ENCODE peak calls at places on chromosomes 5 and 9, in nine cellular contexts. I is MM.1S, G is GM20000, Y is foreskin fibroblast, B is choroid plexus epithelial cell, P is K562, J is fibroblast of the aortic adventitia, U is Calu3, M is nephron progenitor cell. Q is an unnamed sample.

GRCh38 chr9:122261469-122261881 is 3.2 kb downstream of the RBM18 start:
- DNase-seq in I (no peak), G (no peak), Y (peak), B (peak), P (peak), J (peak), U (peak), M (no peak), Q (no peak)

GRCh38 chr9:83166369-83166768 is 103.4 kb upstream of the RASEF start:
- DNase-seq in I (peak), G (no peak), Y (no peak), B (no peak), P (no peak), J (no peak), U (peak), M (peak), Q (no peak)

GRCh38 chr5:89301572-89302025 is 418.6 kb upstream of the MEF2C start:
- DNase-seq in I (peak), G (no peak), Y (no peak), B (no peak), P (no peak), J (no peak), U (no peak), M (no peak), Q (no peak)

GRCh38 chr5:160930361-160930760 is 78.3 kb upstream of the ATP10B start:
- DNase-seq in I (no peak), G (no peak), Y (no peak), B (peak), P (no peak), J (no peak), U (peak), M (peak), Q (no peak)

GRCh38 chr9:114396558-114397218 is 8.9 kb upstream of the AKNA start:
- DNase-seq in I (no peak), G (no peak), Y (peak), B (peak), P (no peak), J (peak), U (no peak), M (no peak), Q (no peak)

GRCh38 chr9:18720691-18721090 is 246.7 kb downstream of the ADAMTSL1 start:
- DNase-seq in I (no peak), G (no peak), Y (peak), B (peak), P (no peak), J (peak), U (no peak), M (no peak), Q (no peak)

GRCh38 chr5:144468542-144468941 is 297.9 kb downstream of the KCTD16 start:
- DNase-seq in I (no peak), G (no peak), Y (no peak), B (no peak), P (no peak), J (no peak), U (no peak), M (no peak), Q (no peak)

GRCh38 chr9:124220551-124221451 is 36.9 kb upstream of the NEK6 start:
- DNase-seq in I (no peak), G (no peak), Y (peak), B (peak), P (no peak), J (peak), U (peak), M (no peak), Q (no peak)

GRCh38 chr5:156479864-156480263 is 152.9 kb downstream of the SGCD start:
- DNase-seq in I (no peak), G (no peak), Y (peak), B (peak), P (no peak), J (peak), U (no peak), M (no peak), Q (no peak)

GRCh38 chr5:154714271-154714986 is 40.7 kb upstream of the LARP1 start:
- DNase-seq in I (peak), G (peak), Y (peak), B (peak), P (no peak), J (peak), U (peak), M (no peak), Q (peak)

GRCh38 chr5:3883014-3883413 is 287.4 kb downstream of the IRX1 start:
- DNase-seq in I (no peak), G (no peak), Y (no peak), B (no peak), P (no peak), J (no peak), U (no peak), M (no peak), Q (no peak)

GRCh38 chr9:127113540-127113928 is 8.9 kb downstream of the ANGPTL2 start:
- DNase-seq in I (no peak), G (no peak), Y (no peak), B (no peak), P (no peak), J (no peak), U (no peak), M (no peak), Q (no peak)

GRCh38 chr5:159095218-159095617 is 4.5 kb downstream of the EBF1 start:
- DNase-seq in I (no peak), G (no peak), Y (no peak), B (no peak), P (peak), J (peak), U (no peak), M (peak), Q (no peak)

GRCh38 chr9:88949425-88949824 is 41.8 kb upstream of the S1PR3 start:
- DNase-seq in I (no peak), G (no peak), Y (peak), B (peak), P (peak), J (peak), U (no peak), M (peak), Q (no peak)

GRCh38 chr5:41519801-41520200 is 9.4 kb upstream of the PLCXD3 start:
- DNase-seq in I (no peak), G (no peak), Y (no peak), B (peak), P (no peak), J (peak), U (no peak), M (no peak), Q (no peak)

GRCh38 chr5:930853-931252 is 38.2 kb downstream of the TRIP13 start:
- DNase-seq in I (no peak), G (no peak), Y (no peak), B (no peak), P (no peak), J (no peak), U (no peak), M (no peak), Q (no peak)

GRCh38 chr9:108300296-108301287 is 555.2 kb downstream of the ACTL7B start:
- DNase-seq in I (no peak), G (no peak), Y (no peak), B (no peak), P (no peak), J (no peak), U (no peak), M (no peak), Q (no peak)

GRCh38 chr9:75170898-75171360 is 82.6 kb downstream of the OSTF1 start:
- DNase-seq in I (peak), G (no peak), Y (no peak), B (peak), P (no peak), J (peak), U (no peak), M (no peak), Q (no peak)

GRCh38 chr9:108290839-108291585 is 564.8 kb downstream of the ACTL7B start:
- DNase-seq in I (peak), G (no peak), Y (peak), B (no peak), P (no peak), J (no peak), U (no peak), M (no peak), Q (no peak)

GRCh38 chr9:33113799-33114547 is 37.5 kb upstream of the SMU1 start:
- DNase-seq in I (no peak), G (no peak), Y (no peak), B (no peak), P (no peak), J (no peak), U (no peak), M (no peak), Q (no peak)

GRCh38 chr9:36742264-36742663 is 169.6 kb downstream of the MELK start:
- DNase-seq in I (no peak), G (no peak), Y (no peak), B (no peak), P (no peak), J (no peak), U (no peak), M (no peak), Q (no peak)

GRCh38 chr5:143401846-143402463 is 1.5 kb downstream of the NR3C1 start:
- DNase-seq in I (peak), G (peak), Y (peak), B (no peak), P (peak), J (peak), U (no peak), M (no peak), Q (no peak)

GRCh38 chr5:168057905-168058304 is 233.5 kb upstream of the WWC1 start:
- DNase-seq in I (no peak), G (no peak), Y (no peak), B (no peak), P (no peak), J (no peak), U (no peak), M (no peak), Q (no peak)

GRCh38 chr5:150208187-150209015 is 18.5 kb downstream of the SLC6A7 start:
- DNase-seq in I (no peak), G (no peak), Y (peak), B (no peak), P (no peak), J (peak), U (no peak), M (no peak), Q (no peak)

GRCh38 chr5:134110382-134110781 is 4.1 kb upstream of the TCF7 start:
- DNase-seq in I (no peak), G (no peak), Y (no peak), B (no peak), P (no peak), J (no peak), U (no peak), M (no peak), Q (peak)

GRCh38 chr9:130292104-130292503 is 26.5 kb downstream of the HMCN2 start:
- DNase-seq in I (no peak), G (no peak), Y (peak), B (no peak), P (no peak), J (no peak), U (no peak), M (no peak), Q (no peak)

GRCh38 chr5:137374110-137374853 is 124.8 kb downstream of the SPOCK1 start:
- DNase-seq in I (no peak), G (no peak), Y (no peak), B (no peak), P (no peak), J (no peak), U (no peak), M (no peak), Q (no peak)

GRCh38 chr9:109729513-109729912 is 50.5 kb upstream of the PALM2AKAP2 start:
- DNase-seq in I (no peak), G (no peak), Y (no peak), B (no peak), P (no peak), J (no peak), U (no peak), M (no peak), Q (no peak)

GRCh38 chr9:5767968-5768932 is 64.7 kb downstream of the ERMP1 start:
- DNase-seq in I (peak), G (peak), Y (peak), B (no peak), P (no peak), J (no peak), U (no peak), M (no peak), Q (peak)

GRCh38 chr9:127971357-127972315 is 9.2 kb downstream of the EEIG1 start:
- DNase-seq in I (peak), G (no peak), Y (peak), B (peak), P (no peak), J (no peak), U (no peak), M (no peak), Q (no peak)

GRCh38 chr9:68574150-68574549 is 33.5 kb upstream of the TMEM252 start:
- DNase-seq in I (no peak), G (no peak), Y (peak), B (peak), P (no peak), J (no peak), U (no peak), M (no peak), Q (no peak)

GRCh38 chr5:135950611-135951010 is 4.2 kb downstream of the LECT2 start:
- DNase-seq in I (no peak), G (no peak), Y (peak), B (peak), P (no peak), J (peak), U (no peak), M (no peak), Q (no peak)

GRCh38 chr5:135944564-135944963 is 10.2 kb downstream of the LECT2 start:
- DNase-seq in I (no peak), G (no peak), Y (no peak), B (no peak), P (no peak), J (no peak), U (no peak), M (no peak), Q (no peak)

GRCh38 chr5:135944967-135945560 is 9.7 kb downstream of the LECT2 start:
- DNase-seq in I (peak), G (peak), Y (peak), B (peak), P (peak), J (peak), U (peak), M (peak), Q (peak)
- TF ChIP-seq CTCF in I (peak), G (peak), Y (peak), B (peak), P (peak), J (peak), U (peak), M (peak), Q (peak)

DNA sequence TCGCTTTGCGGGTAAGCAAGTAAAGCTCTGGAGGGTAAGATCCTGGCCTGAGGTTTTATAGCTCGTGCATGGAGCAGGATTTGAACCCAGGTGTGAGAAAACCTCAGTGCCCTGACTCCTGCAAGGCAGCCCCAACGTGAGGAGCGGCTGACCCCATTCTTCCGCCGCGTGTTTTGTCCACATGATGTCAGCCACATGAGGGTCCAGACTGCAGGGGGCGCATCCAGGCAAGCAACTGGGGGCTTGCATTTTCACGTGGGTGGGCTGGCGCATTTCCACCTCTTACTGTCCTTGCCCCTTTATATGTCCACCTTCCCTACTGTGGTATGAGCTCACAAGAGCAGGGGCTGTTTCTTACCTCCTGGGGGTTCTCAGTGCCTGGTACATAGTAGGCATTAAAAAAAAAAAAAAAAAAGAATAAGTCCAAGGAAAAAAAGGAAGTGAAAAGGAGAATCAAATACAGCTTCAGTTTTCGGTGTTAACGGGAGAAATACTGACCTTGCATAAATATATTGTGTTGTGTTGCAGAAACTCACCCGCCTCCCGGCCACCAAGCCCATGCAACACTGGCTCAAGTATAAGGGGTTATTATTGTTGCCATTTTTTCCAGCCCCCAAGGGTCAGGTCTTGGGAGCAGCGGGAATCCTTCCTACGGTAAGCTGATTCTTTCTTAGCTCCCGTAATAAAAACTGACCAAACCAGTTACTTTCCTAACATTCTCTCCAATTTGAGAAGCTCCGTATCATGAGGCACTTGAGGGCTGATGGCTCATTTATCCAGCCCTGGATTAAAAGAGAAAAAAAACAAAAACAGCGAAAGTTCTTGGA is 15.0 kb downstream of the TLX3 start:
- DNase-seq in I (no peak), G (no peak), Y (no peak), B (no peak), P (no peak), J (no peak), U (no peak), M (no peak), Q (no peak)
- TF ChIP-seq CTCF in I (no peak), G (no peak), Y (no peak), B (no peak), P (no peak), J (no peak), U (no peak), M (no peak), Q (no peak)

DNA sequence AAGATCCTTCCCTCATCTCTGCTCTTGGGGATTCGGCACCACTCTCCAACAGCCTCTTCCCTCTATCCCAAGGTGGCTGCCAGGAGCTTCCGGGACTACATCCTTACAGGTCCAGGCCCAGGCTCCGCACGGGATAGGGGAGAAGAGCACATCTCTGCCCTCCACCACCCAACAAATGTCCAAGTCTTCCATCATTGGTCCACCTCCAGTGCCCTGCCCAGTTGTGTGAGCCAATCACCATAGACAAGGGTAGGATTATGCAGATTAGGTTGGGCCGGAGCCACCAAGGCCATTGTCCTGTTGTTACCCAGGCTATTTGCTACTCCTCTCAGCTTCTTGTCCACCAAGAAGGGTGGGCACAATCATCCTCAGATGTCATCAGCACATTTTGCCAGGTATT is 9.1 kb downstream of the UNC5A start:
- DNase-seq in I (no peak), G (no peak), Y (no peak), B (no peak), P (peak), J (no peak), U (no peak), M (no peak), Q (no peak)
- TF ChIP-seq CTCF in I (no peak), G (no peak), Y (no peak), B (no peak), P (no peak), J (no peak), U (no peak), M (no peak), Q (no peak)

DNA sequence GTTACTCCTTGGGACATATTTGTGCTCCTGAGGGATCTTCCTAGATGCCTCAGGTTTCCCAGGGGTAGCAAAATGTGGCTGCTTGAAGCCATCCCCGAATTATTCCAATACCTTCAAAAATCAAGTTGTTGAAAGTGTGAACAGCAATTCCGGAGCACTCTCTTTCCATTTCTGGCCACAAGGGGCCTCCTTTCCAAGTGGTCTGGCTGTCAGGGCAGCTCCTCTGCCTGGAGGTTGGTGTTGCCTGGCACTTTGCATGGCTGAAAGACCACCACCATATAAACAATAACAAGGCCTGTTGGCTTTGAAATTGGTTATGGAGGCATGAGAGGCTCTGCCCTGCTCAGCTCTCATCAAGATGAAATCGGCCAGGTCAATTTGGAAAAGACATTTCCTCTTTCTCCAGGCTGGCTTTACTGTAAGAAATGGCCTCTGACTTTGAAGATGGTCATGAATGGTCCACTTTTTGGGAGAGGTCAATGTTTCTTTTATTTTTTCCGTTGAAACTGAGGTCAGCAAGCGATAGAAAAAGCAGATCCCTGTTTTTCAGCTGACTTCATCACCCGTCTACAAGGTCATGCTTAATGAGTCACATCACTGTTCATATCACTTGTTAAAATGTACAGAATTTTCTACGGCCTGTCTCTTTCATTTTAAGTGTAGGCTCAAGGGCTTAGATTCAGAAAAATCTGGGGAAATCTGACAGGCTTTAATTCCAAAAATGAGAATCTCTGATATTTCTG is 481.1 kb upstream of the ZNF608 start:
- DNase-seq in I (no peak), G (no peak), Y (peak), B (peak), P (no peak), J (peak), U (peak), M (peak), Q (no peak)
- TF ChIP-seq CTCF in I (peak), G (no peak), Y (peak), B (peak), P (no peak), J (peak), U (peak), M (peak), Q (peak)

GRCh38 chr5:157732130-157732783 is 1.0 kb downstream of the THG1L start:
- DNase-seq in I (no peak), G (no peak), Y (no peak), B (no peak), P (no peak), J (no peak), U (no peak), M (no peak), Q (no peak)
- TF ChIP-seq CTCF in I (no peak), G (no peak), Y (no peak), B (no peak), P (no peak), J (no peak), U (no peak), M (no peak), Q (no peak)

GRCh38 chr5:141560725-141561483 is 57.9 kb downstream of the DIAPH1 start:
- DNase-seq in I (no peak), G (no peak), Y (peak), B (peak), P (peak), J (peak), U (peak), M (peak), Q (no peak)
- TF ChIP-seq CTCF in I (no peak), G (peak), Y (peak), B (peak), P (peak), J (peak), U (peak), M (peak), Q (peak)

DNA sequence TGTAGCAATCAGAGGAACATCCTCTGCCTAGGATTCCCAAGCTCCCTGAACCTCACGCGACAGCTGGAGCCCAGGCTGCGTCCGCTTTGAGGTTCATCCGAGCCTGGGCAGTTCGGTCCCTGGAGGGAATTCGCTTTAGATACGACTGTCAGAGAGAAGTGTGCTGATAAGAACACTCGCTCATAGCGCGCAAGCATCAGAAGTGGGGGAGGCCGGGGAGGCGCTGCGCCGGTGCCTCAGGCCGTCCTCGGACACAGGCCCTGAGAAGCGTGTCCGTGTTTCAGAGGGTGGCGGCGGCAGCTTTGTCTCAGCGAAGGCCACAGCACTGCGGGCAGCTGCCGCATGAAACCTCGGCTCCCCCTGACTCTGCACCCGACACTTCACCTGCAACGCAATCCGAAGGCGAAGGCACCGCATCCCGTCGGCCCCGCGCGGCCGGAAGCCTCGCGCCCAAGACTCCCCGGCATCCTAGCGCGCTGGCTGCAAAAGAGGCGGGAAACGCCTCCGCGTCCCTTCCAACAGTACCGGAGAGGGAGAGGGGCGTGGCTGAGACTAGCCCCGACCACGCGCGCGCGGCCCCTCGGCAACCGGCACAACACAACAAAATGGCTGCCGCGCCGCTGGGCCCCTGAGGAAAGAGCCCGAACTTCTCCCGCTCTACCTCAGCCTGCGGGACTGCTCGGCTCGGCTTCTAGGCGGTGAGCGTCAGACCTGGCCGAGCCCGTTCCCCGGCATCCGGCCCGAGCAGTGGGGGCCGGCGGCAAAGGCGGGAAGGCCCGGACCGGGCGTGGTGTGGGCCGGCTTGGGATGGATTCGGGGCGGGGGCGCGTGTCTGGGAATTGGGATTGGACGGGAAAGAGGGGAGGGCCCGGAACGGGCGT is at the start of gene CNTRL:
- DNase-seq in I (peak), G (peak), Y (peak), B (peak), P (peak), J (peak), U (peak), M (peak), Q (peak)
- TF ChIP-seq CTCF in I (no peak), G (no peak), Y (no peak), B (no peak), P (no peak), J (no peak), U (no peak), M (no peak), Q (no peak)

GRCh38 chr5:93875693-93876092 is 134.3 kb upstream of the POU5F2 start:
- DNase-seq in I (no peak), G (no peak), Y (no peak), B (peak), P (no peak), J (no peak), U (no peak), M (no peak), Q (no peak)
- TF ChIP-seq CTCF in I (no peak), G (no peak), Y (peak), B (peak), P (no peak), J (peak), U (no peak), M (no peak), Q (no peak)